ENCODE peak calls at places on chromosomes 5 and 9, in seven cellular contexts. I is NCI-H82, B is AG08396, L is GM12891, Z is NCI-H524, D is PC-3, G is cardiac fibroblast. K is an unnamed sample.

GRCh38 chr5:1101991-1102713 is 9.7 kb downstream of the SLC12A7 start:
- DNase-seq in I (peak; percentile 47), B (no peak), L (no peak), Z (peak; percentile 18), D (no peak), G (peak; percentile 45), K (no peak)

GRCh38 chr5:131628990-131629389 is 6.0 kb downstream of the RAPGEF6 start:
- DNase-seq in I (peak; percentile 40), B (no peak), L (no peak), Z (no peak), D (peak; percentile 55), G (no peak), K (no peak)

GRCh38 chr5:79005939-79006338 is 20.8 kb upstream of the ARSB start:
- DNase-seq in I (no peak), B (no peak), L (no peak), Z (no peak), D (no peak), G (no peak), K (no peak)

GRCh38 chr9:110282767-110283136 is 26.4 kb upstream of the TXN start:
- DNase-seq in I (no peak), B (no peak), L (no peak), Z (no peak), D (no peak), G (no peak), K (no peak)

GRCh38 chr5:170865622-170866021 is 3.8 kb downstream of the RANBP17 start:
- DNase-seq in I (no peak), B (no peak), L (no peak), Z (no peak), D (no peak), G (no peak), K (no peak)

GRCh38 chr5:67983251-67983941 is 232.2 kb upstream of the PIK3R1 start:
- DNase-seq in I (no peak), B (peak; percentile 29), L (no peak), Z (no peak), D (peak; percentile 52), G (peak; percentile 67), K (peak; percentile 72)

GRCh38 chr9:135905380-135906282 is 1.7 kb downstream of the CAMSAP1 start:
- DNase-seq in I (peak; percentile 51), B (no peak), L (no peak), Z (no peak), D (peak; percentile 78), G (peak; percentile 31), K (peak; percentile 38)

GRCh38 chr5:35205186-35205585 is 25.1 kb downstream of the PRLR start:
- DNase-seq in I (no peak), B (no peak), L (no peak), Z (no peak), D (peak; percentile 56), G (peak; percentile 48), K (peak; percentile 15)

GRCh38 chr5:146223179-146223578 is 19.8 kb downstream of the RBM27 start:
- DNase-seq in I (no peak), B (no peak), L (no peak), Z (no peak), D (no peak), G (no peak), K (no peak)

GRCh38 chr5:4212071-4212739 is 616.6 kb downstream of the IRX1 start:
- DNase-seq in I (no peak), B (no peak), L (no peak), Z (no peak), D (no peak), G (no peak), K (no peak)

GRCh38 chr5:65624025-65624569 is at the start of gene TRIM23:
- DNase-seq in I (peak; percentile 93), B (peak; percentile 92), L (peak; percentile 53), Z (peak; percentile 91), D (peak; percentile 73), G (peak; percentile 95), K (peak; percentile 92)

GRCh38 chr9:134624119-134624826 is 17.3 kb upstream of the COL5A1 start:
- DNase-seq in I (no peak), B (no peak), L (no peak), Z (no peak), D (no peak), G (no peak), K (peak; percentile 25)

GRCh38 chr9:97470076-97470475 is 31.4 kb upstream of the TMOD1 start:
- DNase-seq in I (peak; percentile 10), B (no peak), L (no peak), Z (no peak), D (peak; percentile 16), G (no peak), K (no peak)

GRCh38 chr5:139273322-139273571 is 20.3 kb upstream of the MATR3 start:
- DNase-seq in I (no peak), B (no peak), L (no peak), Z (no peak), D (no peak), G (no peak), K (no peak)

GRCh38 chr5:142296914-142297417 is 27.9 kb downstream of the SPRY4 start:
- DNase-seq in I (no peak), B (peak; percentile 56), L (no peak), Z (no peak), D (peak; percentile 3), G (peak; percentile 90), K (peak; percentile 93)

GRCh38 chr9:22114956-22115355 is 105.9 kb upstream of the CDKN2B start:
- DNase-seq in I (no peak), B (no peak), L (no peak), Z (no peak), D (peak; percentile 14), G (no peak), K (no peak)

GRCh38 chr5:175902013-175902412 is 30.6 kb downstream of the CPLX2 start:
- DNase-seq in I (no peak), B (no peak), L (no peak), Z (peak; percentile 12), D (no peak), G (no peak), K (no peak)

GRCh38 chr5:72337159-72337558 is 17.0 kb downstream of the PTCD2 start:
- DNase-seq in I (no peak), B (no peak), L (no peak), Z (no peak), D (no peak), G (no peak), K (no peak)

GRCh38 chr5:39178171-39178570 is 41.2 kb downstream of the FYB1 start:
- DNase-seq in I (no peak), B (no peak), L (no peak), Z (no peak), D (peak; percentile 79), G (peak; percentile 8), K (peak; percentile 22)

GRCh38 chr5:181187500-181188213 is 17.3 kb downstream of the TRIM7 start:
- DNase-seq in I (no peak), B (peak; percentile 75), L (no peak), Z (no peak), D (peak; percentile 93), G (peak; percentile 87), K (peak; percentile 83)

GRCh38 chr5:3854069-3854741 is 258.6 kb downstream of the IRX1 start:
- DNase-seq in I (peak; percentile 62), B (no peak), L (no peak), Z (no peak), D (no peak), G (no peak), K (no peak)